ENCODE peak calls at places on chromosome 13, in five cellular contexts. I is tibial nerve, R is retinal pigment epithelial cell, B is cardiac fibroblast, L is choroid plexus epithelial cell. W is an unnamed sample.

GRCh38 chr13:32040052-32040642 is 8.6 kb downstream of the FRY start:
- DNase-seq in I (no peak), R (no peak), B (no peak), L (no peak), W (no peak)

GRCh38 chr13:50529154-50529882 is 314.2 kb downstream of the DLEU7 start:
- DNase-seq in I (peak; percentile 71), R (peak; percentile 44), B (peak; percentile 91), L (peak; percentile 97), W (peak; percentile 75)

GRCh38 chr13:85729296-85729695 is 69.9 kb downstream of the SLITRK6 start:
- DNase-seq in I (no peak), R (peak; percentile 20), B (peak; percentile 3), L (peak; percentile 52), W (no peak)

GRCh38 chr13:113960276-113960948 is 13.5 kb downstream of the C13orf46 start:
- DNase-seq in I (no peak), R (no peak), B (no peak), L (no peak), W (no peak)

GRCh38 chr13:46609726-46610125 is 56.8 kb downstream of the LRCH1 start:
- DNase-seq in I (no peak), R (no peak), B (no peak), L (no peak), W (no peak)

GRCh38 chr13:40377783-40378182 is 288.7 kb downstream of the FOXO1 start:
- DNase-seq in I (no peak), R (peak; percentile 75), B (peak; percentile 28), L (peak; percentile 67), W (no peak)

GRCh38 chr13:46382224-46382623 is 4.8 kb downstream of the RUBCNL start:
- DNase-seq in I (no peak), R (no peak), B (no peak), L (no peak), W (no peak)

GRCh38 chr13:112859817-112860190 is 109.2 kb upstream of the MCF2L start:
- DNase-seq in I (peak; percentile 65), R (peak; percentile 9), B (peak; percentile 59), L (peak; percentile 70), W (peak; percentile 29)

GRCh38 chr13:102877285-102877684 is 31.5 kb downstream of the ERCC5 start:
- DNase-seq in I (no peak), R (no peak), B (peak; percentile 77), L (peak; percentile 88), W (no peak)

GRCh38 chr13:108214511-108215383 is 589 bp downstream of the LIG4 start:
- DNase-seq in I (no peak), R (no peak), B (no peak), L (peak; percentile 22), W (no peak)

GRCh38 chr13:108213946-108214345 is 1.4 kb downstream of the LIG4 start:
- DNase-seq in I (no peak), R (no peak), B (peak; percentile 48), L (no peak), W (no peak)

GRCh38 chr13:108220042-108220441 is 1.9 kb downstream of the ABHD13 start:
- DNase-seq in I (no peak), R (no peak), B (no peak), L (no peak), W (no peak)

GRCh38 chr13:108215428-108215827 is at the start of gene LIG4:
- DNase-seq in I (peak; percentile 60), R (peak; percentile 89), B (peak; percentile 91), L (peak; percentile 96), W (peak; percentile 81)

DNA sequence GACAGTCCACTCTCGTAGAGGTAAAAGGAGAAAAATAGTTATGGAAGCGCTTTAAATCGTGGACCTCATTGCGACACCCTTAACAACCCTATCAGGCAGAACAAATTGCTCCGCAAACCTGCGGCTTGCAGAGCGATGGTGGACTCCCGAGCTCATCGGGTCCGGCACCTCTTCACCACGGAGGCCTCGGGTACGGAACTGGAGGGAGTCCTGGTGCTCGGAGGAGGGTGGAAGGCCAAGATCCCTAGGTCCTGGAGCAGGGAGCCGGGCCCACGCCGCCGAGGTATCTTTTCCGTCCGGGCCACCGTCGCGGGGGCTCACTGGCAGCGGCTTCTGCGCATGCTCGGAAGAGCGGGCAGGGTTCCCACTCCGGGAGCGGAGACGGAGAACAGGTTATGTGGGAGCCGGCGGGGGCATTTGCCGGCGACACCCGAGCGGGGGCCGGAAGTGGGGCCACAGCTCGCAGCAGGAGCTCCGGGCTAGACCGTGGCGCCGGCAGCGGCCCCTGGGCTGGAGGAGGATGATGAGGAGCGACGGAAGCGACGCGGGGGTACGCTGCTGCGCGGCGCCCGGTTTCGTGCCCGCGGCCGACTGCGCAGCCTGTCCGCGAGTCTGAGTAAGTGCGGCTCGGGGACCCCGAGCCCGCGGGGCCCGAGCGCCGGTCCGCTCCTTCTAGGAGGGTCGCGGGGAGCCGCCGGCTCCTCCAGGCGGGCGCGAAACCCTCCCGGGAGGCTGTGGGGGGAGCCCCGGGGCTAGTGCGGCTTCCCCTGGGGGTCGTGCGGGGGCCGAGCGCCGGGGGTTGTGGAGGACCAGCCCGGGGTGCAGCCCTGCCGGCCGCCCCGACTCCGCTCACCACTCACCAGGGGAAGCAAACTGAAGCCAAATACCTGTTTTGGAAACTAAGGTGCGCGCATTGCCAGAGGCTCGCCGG is at the start of gene ABHD13:
- DNase-seq in I (peak; percentile 82), R (peak; percentile 51), B (peak; percentile 94), L (peak; percentile 87), W (peak; percentile 59)
- TF ChIP-seq CTCF in I (no peak), R (no peak), B (no peak), L (no peak), W (no peak)

GRCh38 chr13:41608111-41608510 is 150.8 kb downstream of the RGCC start:
- DNase-seq in I (no peak), R (no peak), B (no peak), L (no peak), W (no peak)

GRCh38 chr13:41608779-41609178 is 151.4 kb downstream of the RGCC start:
- DNase-seq in I (no peak), R (no peak), B (no peak), L (peak; percentile 32), W (no peak)

GRCh38 chr13:41606646-41607045 is 149.3 kb downstream of the RGCC start:
- DNase-seq in I (no peak), R (no peak), B (no peak), L (no peak), W (no peak)

GRCh38 chr13:41603917-41604316 is 146.6 kb downstream of the RGCC start:
- DNase-seq in I (no peak), R (no peak), B (peak; percentile 92), L (peak; percentile 75), W (no peak)

GRCh38 chr13:41605319-41606285 is 148.3 kb downstream of the RGCC start:
- DNase-seq in I (no peak), R (no peak), B (no peak), L (no peak), W (no peak)
- H3K4me3 ChIP-seq in I (no peak overlapping the region), R (no peak overlapping the region), B (no peak overlapping the region), L (no peak overlapping the region), W (no peak overlapping the region)

GRCh38 chr13:91946498-91947070 is 548.2 kb downstream of the GPC5 start:
- DNase-seq in I (no peak), R (peak; percentile 11), B (peak; percentile 1), L (peak; percentile 62), W (peak; percentile 3)
- TF ChIP-seq CTCF in I (peak; percentile 20), R (peak; percentile 80), B (peak; percentile 3), L (peak; percentile 76), W (peak; percentile 77)

DNA sequence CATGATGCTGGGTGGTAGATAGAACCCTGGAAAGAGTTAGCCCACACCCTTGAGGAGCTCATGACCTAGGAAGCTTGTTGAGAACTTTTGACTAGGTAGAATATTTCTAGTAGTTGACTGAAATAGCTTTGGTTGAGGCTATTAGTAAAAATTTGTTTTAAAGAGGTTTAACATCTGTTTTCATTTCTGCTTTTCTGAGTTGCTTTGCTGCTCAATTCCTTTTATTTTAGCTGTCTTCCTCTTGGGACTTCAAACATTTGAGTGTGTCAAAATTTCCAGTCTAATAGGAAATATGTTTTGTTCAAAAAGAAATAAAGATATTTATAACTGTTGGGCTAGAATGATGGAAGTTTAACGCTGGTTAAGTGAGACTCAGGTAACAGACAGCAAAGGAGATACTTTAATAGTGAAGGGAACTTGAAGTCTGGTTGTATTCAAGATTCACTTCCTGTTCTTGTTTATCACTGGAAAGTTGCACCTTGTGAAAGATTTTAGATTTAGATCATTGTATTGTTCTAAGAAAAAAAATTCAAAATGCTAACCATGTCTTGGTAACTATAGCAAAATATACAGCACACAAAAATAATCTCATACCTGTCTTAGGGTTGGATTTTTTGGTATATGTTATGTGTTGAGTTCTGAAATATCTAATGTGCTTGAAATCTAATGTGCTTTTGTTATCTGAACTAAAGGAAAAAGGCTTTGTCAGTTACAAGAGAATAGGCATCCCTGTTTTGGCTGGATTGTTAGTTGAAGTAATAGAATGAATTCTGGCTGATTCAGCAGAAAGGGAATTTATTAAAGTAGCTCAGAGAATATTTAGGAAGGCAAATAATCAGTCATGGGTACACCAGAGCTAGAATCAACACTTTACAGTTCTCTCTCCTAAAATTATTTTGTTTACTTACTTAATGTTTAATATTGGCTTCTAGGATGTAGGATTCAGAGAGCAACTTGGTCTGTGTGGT is 24.4 kb upstream of the GPR18 start:
- DNase-seq in I (no peak), R (no peak), B (peak; percentile 23), L (no peak), W (no peak)
- H3K4me3 ChIP-seq in I (no peak overlapping the region), R (no peak overlapping the region), B (no peak overlapping the region), L (no peak overlapping the region), W (no peak overlapping the region)

W was measured in astrocyte of the cerebellum.